ENCODE peak calls at places on chromosome X, in seven cellular contexts. One of them, this sample, is unnamed.
A peak's percentile ranks its signal among the peaks of the same experiment; 100 is the strongest.

GRCh38 chrX:115373308-115373707 is 83.8 kb downstream of the LUZP4 start:
- DNase-seq in bronchial epithelial cell: no peak
- DNase-seq in GM12865: no peak
- DNase-seq in Calu3: no peak
- DNase-seq in brain microvascular endothelial cell: no peak
- DNase-seq in kidney epithelial cell: no peak
- DNase-seq in CD4-positive, alpha-beta T cell: no peak
- DNase-seq in this sample: no peak

GRCh38 chrX:65136424-65136823 is 160.2 kb upstream of the ZC4H2 start:
- DNase-seq in Calu3: no peak
- DNase-seq in CD4-positive, alpha-beta T cell: no peak
- DNase-seq in bronchial epithelial cell: no peak
- DNase-seq in brain microvascular endothelial cell: no peak
- DNase-seq in GM12865: no peak
- DNase-seq in kidney epithelial cell: no peak
- DNase-seq in this sample: no peak

GRCh38 chrX:123851010-123851409 is 8.8 kb upstream of the XIAP start:
- DNase-seq in Calu3: no peak
- DNase-seq in brain microvascular endothelial cell: no peak
- DNase-seq in bronchial epithelial cell: no peak
- DNase-seq in CD4-positive, alpha-beta T cell: no peak
- DNase-seq in kidney epithelial cell: no peak
- DNase-seq in GM12865: no peak
- DNase-seq in this sample: no peak

GRCh38 chrX:20527041-20527440 is 260.3 kb upstream of the RPS6KA3 start:
- DNase-seq in brain microvascular endothelial cell: no peak
- DNase-seq in GM12865: no peak
- DNase-seq in CD4-positive, alpha-beta T cell: no peak
- DNase-seq in kidney epithelial cell: no peak
- DNase-seq in Calu3: no peak
- DNase-seq in bronchial epithelial cell: no peak
- DNase-seq in this sample: no peak

GRCh38 chrX:9141496-9141895 is 107.6 kb upstream of the FAM9B start:
- DNase-seq in kidney epithelial cell: no peak
- DNase-seq in Calu3: no peak
- DNase-seq in GM12865: no peak
- DNase-seq in CD4-positive, alpha-beta T cell: no peak
- DNase-seq in brain microvascular endothelial cell: peak; percentile 65
- DNase-seq in bronchial epithelial cell: peak; percentile 82
- DNase-seq in this sample: no peak

GRCh38 chrX:40867352-40867751 is 132.0 kb upstream of the MED14 start:
- DNase-seq in Calu3: peak; percentile 35
- DNase-seq in CD4-positive, alpha-beta T cell: no peak
- DNase-seq in kidney epithelial cell: peak; percentile 39
- DNase-seq in brain microvascular endothelial cell: no peak
- DNase-seq in bronchial epithelial cell: peak; percentile 60
- DNase-seq in GM12865: no peak
- DNase-seq in this sample: no peak

GRCh38 chrX:19877431-19877830 is 10.0 kb downstream of the SH3KBP1 start:
- DNase-seq in brain microvascular endothelial cell: no peak
- DNase-seq in kidney epithelial cell: no peak
- DNase-seq in CD4-positive, alpha-beta T cell: no peak
- DNase-seq in GM12865: no peak
- DNase-seq in bronchial epithelial cell: no peak
- DNase-seq in Calu3: no peak
- DNase-seq in this sample: no peak

GRCh38 chrX:74419861-74420193 is 1.5 kb upstream of the SLC16A2 start:
- DNase-seq in CD4-positive, alpha-beta T cell: no peak
- DNase-seq in brain microvascular endothelial cell: no peak
- DNase-seq in GM12865: no peak
- DNase-seq in Calu3: no peak
- DNase-seq in kidney epithelial cell: no peak
- DNase-seq in bronchial epithelial cell: peak; percentile 11
- DNase-seq in this sample: no peak

GRCh38 chrX:43939187-43939926 is 33.8 kb downstream of the NDP start:
- DNase-seq in Calu3: no peak
- DNase-seq in brain microvascular endothelial cell: no peak
- DNase-seq in bronchial epithelial cell: peak; percentile 20
- DNase-seq in CD4-positive, alpha-beta T cell: no peak
- DNase-seq in GM12865: no peak
- DNase-seq in kidney epithelial cell: no peak
- DNase-seq in this sample: no peak

GRCh38 chrX:65668362-65669310 is 1.2 kb downstream of the MSN start:
- DNase-seq in brain microvascular endothelial cell: peak; percentile 50
- DNase-seq in GM12865: peak; percentile 74
- DNase-seq in Calu3: peak; percentile 47
- DNase-seq in bronchial epithelial cell: peak; percentile 66
- DNase-seq in kidney epithelial cell: no peak
- DNase-seq in CD4-positive, alpha-beta T cell: peak; percentile 23
- DNase-seq in this sample: peak; percentile 23

GRCh38 chrX:127577884-127578283 is 474.3 kb downstream of the ACTRT1 start:
- DNase-seq in bronchial epithelial cell: no peak
- DNase-seq in CD4-positive, alpha-beta T cell: no peak
- DNase-seq in kidney epithelial cell: no peak
- DNase-seq in GM12865: no peak
- DNase-seq in Calu3: no peak
- DNase-seq in brain microvascular endothelial cell: no peak
- DNase-seq in this sample: no peak

GRCh38 chrX:94435799-94436198 is 761.8 kb downstream of the FAM133A start:
- DNase-seq in Calu3: no peak
- DNase-seq in kidney epithelial cell: no peak
- DNase-seq in CD4-positive, alpha-beta T cell: no peak
- DNase-seq in bronchial epithelial cell: peak; percentile 47
- DNase-seq in brain microvascular endothelial cell: no peak
- DNase-seq in GM12865: no peak
- DNase-seq in this sample: no peak

GRCh38 chrX:50905334-50905733 is 5.2 kb upstream of the BMP15 start:
- DNase-seq in bronchial epithelial cell: no peak
- DNase-seq in Calu3: peak; percentile 46
- DNase-seq in kidney epithelial cell: no peak
- DNase-seq in GM12865: peak; percentile 0
- DNase-seq in CD4-positive, alpha-beta T cell: no peak
- DNase-seq in brain microvascular endothelial cell: no peak
- DNase-seq in this sample: no peak

GRCh38 chrX:153768311-153769157 is 4.5 kb downstream of the PLXNB3 start:
- DNase-seq in brain microvascular endothelial cell: no peak
- DNase-seq in Calu3: no peak
- DNase-seq in GM12865: peak; percentile 0
- DNase-seq in kidney epithelial cell: no peak
- DNase-seq in CD4-positive, alpha-beta T cell: no peak
- DNase-seq in bronchial epithelial cell: no peak
- DNase-seq in this sample: peak; percentile 34

GRCh38 chrX:19332983-19333382 is 10.7 kb upstream of the PDHA1 start:
- DNase-seq in CD4-positive, alpha-beta T cell: no peak
- DNase-seq in brain microvascular endothelial cell: no peak
- DNase-seq in bronchial epithelial cell: no peak
- DNase-seq in Calu3: no peak
- DNase-seq in GM12865: no peak
- DNase-seq in kidney epithelial cell: no peak
- DNase-seq in this sample: no peak

GRCh38 chrX:130110379-130111219 is at the start of gene ELF4:
- DNase-seq in CD4-positive, alpha-beta T cell: peak; percentile 49
- DNase-seq in bronchial epithelial cell: no peak
- DNase-seq in kidney epithelial cell: no peak
- DNase-seq in GM12865: peak; percentile 75
- DNase-seq in brain microvascular endothelial cell: no peak
- DNase-seq in Calu3: peak; percentile 70
- DNase-seq in this sample: peak; percentile 79

GRCh38 chrX:17521871-17522693 is 147.1 kb downstream of the NHS start:
- DNase-seq in brain microvascular endothelial cell: peak; percentile 9
- DNase-seq in CD4-positive, alpha-beta T cell: no peak
- DNase-seq in bronchial epithelial cell: peak; percentile 17
- DNase-seq in Calu3: peak; percentile 54
- DNase-seq in GM12865: peak; percentile 6
- DNase-seq in kidney epithelial cell: no peak
- DNase-seq in this sample: no peak

GRCh38 chrX:70129811-70130210 is 3.4 kb upstream of the IGBP1 start:
- DNase-seq in kidney epithelial cell: no peak
- DNase-seq in brain microvascular endothelial cell: no peak
- DNase-seq in CD4-positive, alpha-beta T cell: no peak
- DNase-seq in Calu3: no peak
- DNase-seq in bronchial epithelial cell: peak; percentile 56
- DNase-seq in GM12865: no peak
- DNase-seq in this sample: no peak

GRCh38 chrX:72641601-72642000 is 69.0 kb upstream of the HDAC8 start:
- DNase-seq in GM12865: no peak
- DNase-seq in brain microvascular endothelial cell: no peak
- DNase-seq in bronchial epithelial cell: no peak
- DNase-seq in kidney epithelial cell: no peak
- DNase-seq in CD4-positive, alpha-beta T cell: no peak
- DNase-seq in Calu3: no peak
- DNase-seq in this sample: no peak

GRCh38 chrX:39162322-39162721 is 361.1 kb downstream of the MID1IP1 start:
- DNase-seq in Calu3: no peak
- DNase-seq in bronchial epithelial cell: no peak
- DNase-seq in GM12865: peak; percentile 12
- DNase-seq in kidney epithelial cell: no peak
- DNase-seq in brain microvascular endothelial cell: no peak
- DNase-seq in CD4-positive, alpha-beta T cell: peak; percentile 14
- DNase-seq in this sample: peak; percentile 31

GRCh38 chrX:105191878-105192277 is 28.6 kb downstream of the TEX13A start:
- DNase-seq in GM12865: peak; percentile 0
- DNase-seq in brain microvascular endothelial cell: peak; percentile 3
- DNase-seq in kidney epithelial cell: no peak
- DNase-seq in Calu3: peak; percentile 3
- DNase-seq in CD4-positive, alpha-beta T cell: no peak
- DNase-seq in bronchial epithelial cell: peak; percentile 20
- DNase-seq in this sample: peak; percentile 6
- TF ChIP-seq CTCF in GM12865: no peak
- TF ChIP-seq CTCF in brain microvascular endothelial cell: peak; percentile 71
- TF ChIP-seq CTCF in kidney epithelial cell: peak; percentile 69
- TF ChIP-seq CTCF in Calu3: no peak
- TF ChIP-seq CTCF in CD4-positive, alpha-beta T cell: no peak
- TF ChIP-seq CTCF in bronchial epithelial cell: peak; percentile 54
- TF ChIP-seq CTCF in this sample: no peak

GRCh38 chrX:34768290-34768689 is 111.2 kb upstream of the TMEM47 start:
- DNase-seq in CD4-positive, alpha-beta T cell: no peak
- DNase-seq in kidney epithelial cell: no peak
- DNase-seq in GM12865: no peak
- DNase-seq in brain microvascular endothelial cell: no peak
- DNase-seq in Calu3: no peak
- DNase-seq in bronchial epithelial cell: no peak
- DNase-seq in this sample: no peak

GRCh38 chrX:34770511-34770910 is 113.4 kb upstream of the TMEM47 start:
- DNase-seq in bronchial epithelial cell: no peak
- DNase-seq in Calu3: no peak
- DNase-seq in brain microvascular endothelial cell: no peak
- DNase-seq in kidney epithelial cell: no peak
- DNase-seq in GM12865: no peak
- DNase-seq in CD4-positive, alpha-beta T cell: no peak
- DNase-seq in this sample: no peak

DNA sequence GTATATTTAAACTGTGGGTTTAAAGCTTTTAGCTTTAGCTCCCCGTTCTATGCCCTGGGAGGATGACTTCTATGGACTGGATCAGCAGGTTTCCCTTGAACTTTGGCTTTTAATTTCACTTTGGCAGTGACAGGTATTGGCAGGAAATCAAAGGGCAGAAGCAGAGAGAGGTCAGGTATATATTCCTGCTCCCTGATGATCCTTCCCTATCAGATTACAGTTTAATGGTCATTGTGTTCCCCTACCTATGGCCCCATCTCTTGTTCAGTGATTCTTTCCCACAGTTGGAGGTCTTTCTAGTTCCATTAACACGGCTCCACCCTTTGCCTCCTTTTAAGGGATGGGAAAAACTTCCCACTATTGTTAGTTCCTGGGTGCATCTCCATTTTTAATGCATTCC is 107.8 kb upstream of the TMEM47 start:
- DNase-seq in Calu3: no peak
- DNase-seq in brain microvascular endothelial cell: no peak
- DNase-seq in CD4-positive, alpha-beta T cell: no peak
- DNase-seq in bronchial epithelial cell: no peak
- DNase-seq in kidney epithelial cell: no peak
- DNase-seq in GM12865: no peak
- DNase-seq in this sample: no peak
- TF ChIP-seq CTCF in Calu3: no peak
- TF ChIP-seq CTCF in brain microvascular endothelial cell: no peak
- TF ChIP-seq CTCF in CD4-positive, alpha-beta T cell: no peak
- TF ChIP-seq CTCF in bronchial epithelial cell: no peak
- TF ChIP-seq CTCF in kidney epithelial cell: no peak
- TF ChIP-seq CTCF in GM12865: no peak
- TF ChIP-seq CTCF in this sample: no peak

DNA sequence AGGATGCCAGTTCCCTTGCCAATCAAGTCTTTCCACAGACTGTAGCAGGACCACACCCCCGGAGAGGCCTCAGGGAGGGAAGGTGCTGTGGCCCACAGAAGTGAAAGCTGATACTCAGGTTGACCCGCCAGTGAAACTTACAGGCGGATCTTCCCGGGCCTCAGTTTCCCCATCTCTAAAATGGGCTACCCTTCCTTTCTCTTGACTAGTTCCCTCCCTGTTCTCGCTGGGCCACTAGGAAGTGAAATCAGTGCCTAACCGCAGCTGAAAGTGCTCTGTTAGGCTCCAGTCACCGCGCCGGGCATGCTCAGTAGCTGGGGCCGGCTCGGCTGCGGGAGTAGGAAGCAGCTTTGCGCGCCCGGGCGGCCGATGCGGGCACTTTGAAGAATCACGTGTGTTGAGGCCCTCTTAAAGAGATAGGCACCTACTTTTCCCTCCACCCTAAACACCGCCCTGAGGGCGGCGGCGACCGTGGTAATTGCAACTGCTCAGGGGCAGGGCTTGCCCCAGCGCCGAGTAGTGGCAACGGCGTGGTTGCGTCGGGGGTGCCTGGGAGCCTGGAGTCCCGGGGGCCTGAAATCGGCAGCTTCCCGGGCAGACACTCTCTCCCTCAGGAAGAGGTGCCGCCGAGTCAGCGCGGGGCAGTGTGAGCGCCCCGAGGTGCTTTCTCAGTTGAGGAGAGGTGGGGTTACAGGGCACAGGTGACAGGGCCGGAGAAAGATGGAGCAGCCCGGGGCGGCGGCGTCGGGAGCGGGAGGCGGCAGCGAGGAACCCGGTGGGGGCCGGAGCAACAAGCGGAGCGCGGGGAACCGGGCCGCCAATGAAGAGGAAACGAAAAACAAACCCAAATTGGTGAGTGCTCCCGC is at the start of gene DIAPH2:
- DNase-seq in bronchial epithelial cell: peak; percentile 64
- DNase-seq in brain microvascular endothelial cell: peak; percentile 78
- DNase-seq in GM12865: peak; percentile 89
- DNase-seq in kidney epithelial cell: peak; percentile 43
- DNase-seq in CD4-positive, alpha-beta T cell: peak; percentile 53
- DNase-seq in Calu3: peak; percentile 84
- DNase-seq in this sample: peak; percentile 60
- TF ChIP-seq CTCF in bronchial epithelial cell: peak; percentile 3
- TF ChIP-seq CTCF in brain microvascular endothelial cell: peak; percentile 24
- TF ChIP-seq CTCF in GM12865: no peak
- TF ChIP-seq CTCF in kidney epithelial cell: peak; percentile 7
- TF ChIP-seq CTCF in CD4-positive, alpha-beta T cell: no peak
- TF ChIP-seq CTCF in Calu3: no peak
- TF ChIP-seq CTCF in this sample: no peak

DNA sequence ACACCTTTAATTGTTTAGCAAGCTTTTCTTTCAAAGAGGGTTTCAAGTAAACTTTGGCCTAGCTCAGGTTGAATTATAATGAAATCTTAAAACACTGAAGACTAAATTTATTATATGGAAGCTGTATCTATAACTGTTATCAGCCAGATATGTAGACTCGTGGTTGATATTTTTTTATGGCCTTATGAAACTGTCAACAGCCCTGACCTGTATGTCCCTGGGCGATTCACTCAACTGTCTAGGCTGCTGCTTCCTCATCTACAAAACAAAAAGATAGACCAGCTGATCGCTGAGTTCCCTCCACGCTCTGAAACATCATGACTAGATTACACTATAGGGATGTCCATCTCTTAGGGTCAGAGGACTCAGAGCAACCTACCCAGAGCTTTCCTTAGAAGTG is 21.1 kb upstream of the PDK3 start:
- DNase-seq in Calu3: no peak
- DNase-seq in brain microvascular endothelial cell: no peak
- DNase-seq in kidney epithelial cell: no peak
- DNase-seq in GM12865: no peak
- DNase-seq in bronchial epithelial cell: no peak
- DNase-seq in CD4-positive, alpha-beta T cell: no peak
- DNase-seq in this sample: no peak
- TF ChIP-seq CTCF in Calu3: no peak
- TF ChIP-seq CTCF in brain microvascular endothelial cell: no peak
- TF ChIP-seq CTCF in kidney epithelial cell: no peak
- TF ChIP-seq CTCF in GM12865: no peak
- TF ChIP-seq CTCF in bronchial epithelial cell: no peak
- TF ChIP-seq CTCF in CD4-positive, alpha-beta T cell: no peak
- TF ChIP-seq CTCF in this sample: no peak